ENCODE peak calls at places on chromosomes 4 and X, in five cellular contexts. U, R, I, Q and W are unnamed samples.

GRCh38 chr4:145260091-145260490 is 79.7 kb upstream of the OTUD4 start:
- DNase-seq in U (no peak), R (no peak), I (no peak), Q (no peak), W (no peak)

GRCh38 chr4:147498031-147498700 is 17.3 kb downstream of the EDNRA start:
- DNase-seq in U (no peak), R (no peak), I (no peak), Q (no peak), W (no peak)

GRCh38 chrX:68498044-68498507 is 775 bp upstream of the YIPF6 start:
- DNase-seq in U (no peak), R (no peak), I (peak), Q (no peak), W (no peak)

GRCh38 chrX:102739642-102740041 is 19.1 kb downstream of the GPRASP3 start:
- DNase-seq in U (no peak), R (no peak), I (no peak), Q (no peak), W (no peak)

GRCh38 chr4:83054928-83055327 is 19.9 kb downstream of the COPS4 start:
- DNase-seq in U (no peak), R (no peak), I (peak), Q (no peak), W (no peak)

GRCh38 chrX:64187762-64188150 is 17.8 kb downstream of the AMER1 start:
- DNase-seq in U (no peak), R (no peak), I (no peak), Q (no peak), W (peak)

GRCh38 chr4:36244257-36245084 is at the start of gene ARAP2:
- DNase-seq in U (peak), R (peak), I (peak), Q (no peak), W (no peak)

GRCh38 chr4:113146876-113147358 is 97.5 kb downstream of the ANK2 start:
- DNase-seq in U (no peak), R (no peak), I (no peak), Q (peak), W (no peak)

GRCh38 chr4:114076865-114077264 is 97.4 kb upstream of the ARSJ start:
- DNase-seq in U (no peak), R (no peak), I (no peak), Q (no peak), W (no peak)

GRCh38 chr4:48979897-48980579 is 6.0 kb upstream of the CWH43 start:
- DNase-seq in U (no peak), R (no peak), I (no peak), Q (no peak), W (no peak)

GRCh38 chr4:111847256-111848108 is 297.8 kb upstream of the FAM241A start:
- DNase-seq in U (no peak), R (no peak), I (no peak), Q (no peak), W (no peak)
- TF ChIP-seq CTCF in U (no peak), R (no peak), I (peak), Q (no peak), W (peak)

GRCh38 chrX:41408576-41408975 is 38.6 kb upstream of the NYX start:
- DNase-seq in U (no peak), R (no peak), I (no peak), Q (no peak), W (no peak)

GRCh38 chrX:41409006-41409405 is 38.1 kb upstream of the NYX start:
- DNase-seq in U (no peak), R (no peak), I (no peak), Q (no peak), W (no peak)

GRCh38 chrX:41407816-41408215 is 39.3 kb upstream of the NYX start:
- DNase-seq in U (no peak), R (no peak), I (no peak), Q (no peak), W (no peak)

GRCh38 chrX:41412261-41413167 is 34.6 kb upstream of the NYX start:
- DNase-seq in U (no peak), R (no peak), I (no peak), Q (no peak), W (no peak)
- TF ChIP-seq CTCF in U (no peak), R (no peak), I (no peak), Q (no peak), W (no peak)

DNA sequence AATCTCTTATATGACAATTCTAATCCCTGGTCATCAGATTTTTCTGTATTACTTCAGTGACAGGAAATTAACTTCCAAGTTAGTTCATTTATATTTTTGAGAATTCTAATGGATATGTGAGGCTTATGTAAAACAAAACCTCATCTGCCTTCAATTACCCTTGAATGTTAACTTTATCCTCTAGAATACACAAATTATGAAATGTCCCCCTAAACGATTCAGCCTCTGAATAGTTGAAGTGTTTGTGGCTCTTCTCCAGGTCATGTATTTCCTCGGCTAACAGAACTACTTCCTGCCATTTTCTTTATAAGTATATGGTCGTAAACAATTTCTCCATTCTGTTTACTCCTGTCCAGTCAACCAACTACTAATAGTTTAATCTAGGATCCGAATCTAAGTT is 401.3 kb downstream of the PCDH10 start:
- DNase-seq in U (no peak), R (no peak), I (no peak), Q (no peak), W (no peak)
- TF ChIP-seq CTCF in U (no peak), R (no peak), I (no peak), Q (no peak), W (no peak)

GRCh38 chrX:41258281-41258680 is 75.7 kb upstream of the DDX3X start:
- DNase-seq in U (no peak), R (no peak), I (no peak), Q (no peak), W (no peak)
- TF ChIP-seq CTCF in U (no peak), R (no peak), I (no peak), Q (no peak), W (no peak)

GRCh38 chrX:111168314-111168713 is 72.3 kb downstream of the PAK3 start:
- DNase-seq in U (no peak), R (no peak), I (no peak), Q (no peak), W (no peak)
- TF ChIP-seq CTCF in U (no peak), R (no peak), I (peak), Q (no peak), W (no peak)

DNA sequence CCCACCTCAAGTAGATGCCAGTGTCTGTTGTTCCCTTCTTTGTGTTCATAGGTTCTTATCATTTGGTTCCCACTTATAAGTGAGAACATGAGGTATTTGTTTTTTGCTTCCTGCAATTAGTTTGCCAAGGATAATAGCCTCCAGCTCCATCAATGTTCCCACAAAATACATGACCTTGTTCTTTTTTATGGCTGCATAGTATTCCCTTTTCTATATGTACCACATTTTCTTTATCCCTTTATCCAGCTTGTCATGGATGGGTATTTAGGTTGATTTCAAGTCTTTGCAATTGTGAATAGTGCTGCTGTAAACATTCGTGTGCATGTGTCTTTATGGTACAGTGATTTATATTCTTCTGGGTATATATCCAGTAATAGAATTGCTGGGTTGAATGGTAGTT is 138.4 kb downstream of the GLRA3 start:
- DNase-seq in U (no peak), R (no peak), I (no peak), Q (no peak), W (no peak)
- TF ChIP-seq CTCF in U (no peak), R (no peak), I (no peak), Q (no peak), W (no peak)

GRCh38 chrX:129759576-129760061 is 20.1 kb upstream of the SASH3 start:
- DNase-seq in U (no peak), R (no peak), I (no peak), Q (peak), W (no peak)

GRCh38 chrX:129755779-129756650 is 17.2 kb downstream of the XPNPEP2 start:
- DNase-seq in U (no peak), R (no peak), I (peak), Q (no peak), W (no peak)

GRCh38 chrX:129749069-129749468 is 10.3 kb downstream of the XPNPEP2 start:
- DNase-seq in U (no peak), R (no peak), I (no peak), Q (no peak), W (no peak)

GRCh38 chrX:129750971-129751370 is 12.2 kb downstream of the XPNPEP2 start:
- DNase-seq in U (no peak), R (no peak), I (no peak), Q (no peak), W (no peak)

DNA sequence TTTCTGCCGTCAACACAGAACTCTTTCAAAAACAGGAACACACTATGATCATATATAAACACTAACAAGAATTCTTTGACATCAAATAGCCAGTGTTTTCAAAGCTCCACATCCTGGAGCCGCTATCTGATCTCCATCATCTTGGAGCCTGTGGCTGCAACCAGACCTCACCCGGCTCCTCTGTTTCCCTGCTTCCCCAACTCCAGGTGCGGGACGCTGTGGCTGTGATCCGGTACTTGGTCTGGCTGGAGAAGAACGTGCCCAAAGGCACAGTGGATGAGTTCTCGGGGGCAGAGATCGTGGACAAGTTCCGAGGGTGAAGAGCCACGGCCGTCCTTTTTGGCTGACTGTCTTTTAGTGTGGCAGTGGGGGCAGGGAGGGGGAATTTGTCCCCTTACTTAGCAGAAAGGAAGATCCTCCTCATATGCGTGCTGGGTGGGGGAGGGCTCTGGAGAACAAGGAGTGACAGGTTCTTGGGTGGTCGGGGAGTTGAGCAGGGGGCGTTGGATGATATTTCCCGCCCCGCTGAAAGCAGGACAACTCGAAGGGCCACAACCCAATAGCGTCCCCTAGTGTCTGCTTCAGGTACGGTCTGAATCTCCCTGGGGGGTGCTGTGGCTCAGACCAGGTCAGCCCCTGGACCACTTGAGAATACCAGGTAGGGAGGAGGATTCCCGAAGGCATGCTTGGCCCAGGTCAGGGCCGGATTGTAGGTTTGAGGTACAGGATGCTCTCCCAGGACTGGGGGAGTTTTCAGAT is 15.7 kb downstream of the XPNPEP2 start:
- DNase-seq in U (no peak), R (no peak), I (no peak), Q (no peak), W (no peak)
- TF ChIP-seq CTCF in U (no peak), R (no peak), I (peak), Q (peak), W (peak)

GRCh38 chr4:44186096-44186849 is 262.3 kb downstream of the KCTD8 start:
- DNase-seq in U (peak), R (no peak), I (no peak), Q (no peak), W (no peak)
- TF ChIP-seq CTCF in U (no peak), R (no peak), I (no peak), Q (no peak), W (no peak)